ENCODE peak calls at places on chromosomes 12 and 14, in six cellular contexts. H, W, Z, O, F and K are unnamed samples.
A peak's percentile ranks its signal among the peaks of the same experiment; 100 is the strongest.

GRCh38 chr14:29339491-29339890 is 572.9 kb downstream of the FOXG1 start:
- DNase-seq in O (no peak), W (no peak), H (no peak), Z (peak; percentile 32), F (no peak), K (no peak)

GRCh38 chr14:56487090-56487667 is 92.4 kb upstream of the TMEM260 start:
- DNase-seq in W (no peak), F (no peak), H (peak; percentile 47), Z (no peak), O (no peak), K (no peak)

GRCh38 chr12:49764126-49764525 is 22.8 kb downstream of the TMBIM6 start:
- DNase-seq in H (no peak), O (no peak), F (no peak), Z (no peak), W (no peak), K (no peak)

GRCh38 chr12:97134495-97134894 is 227.4 kb downstream of the NEDD1 start:
- DNase-seq in O (no peak), Z (no peak), H (no peak), F (no peak), W (no peak), K (no peak)

GRCh38 chr12:67068204-67068731 is 200.9 kb upstream of the CAND1 start:
- DNase-seq in H (no peak), W (no peak), Z (no peak), F (peak; percentile 71), O (no peak), K (peak; percentile 5)

GRCh38 chr12:64625243-64626077 is 15.2 kb downstream of the RASSF3 start:
- DNase-seq in W (peak; percentile 72), H (peak; percentile 96), Z (peak; percentile 89), F (no peak), O (peak; percentile 85), K (peak; percentile 54)

GRCh38 chr12:49777341-49777740 is 36.0 kb downstream of the TMBIM6 start:
- DNase-seq in H (no peak), F (no peak), Z (no peak), O (no peak), W (no peak), K (no peak)

GRCh38 chr14:80535171-80535570 is 323.9 kb upstream of the DIO2 start:
- DNase-seq in O (no peak), H (no peak), F (no peak), W (no peak), Z (no peak), K (no peak)

GRCh38 chr12:28054583-28054982 is 82.0 kb upstream of the PTHLH start:
- DNase-seq in Z (no peak), F (no peak), O (no peak), H (no peak), W (no peak), K (no peak)
- TF ChIP-seq CTCF in Z (no peak), F (no peak), O (no peak), H (no peak), W (no peak), K (no peak)

GRCh38 chr12:112340983-112341840 is 41.0 kb downstream of the HECTD4 start:
- DNase-seq in W (no peak), Z (no peak), F (no peak), H (no peak), O (no peak), K (no peak)

GRCh38 chr12:112346194-112346593 is 36.0 kb downstream of the HECTD4 start:
- DNase-seq in O (no peak), Z (no peak), W (no peak), F (no peak), H (no peak), K (no peak)

GRCh38 chr12:112342587-112342986 is 39.6 kb downstream of the HECTD4 start:
- DNase-seq in O (no peak), W (no peak), H (no peak), Z (no peak), F (no peak), K (no peak)

GRCh38 chr12:112347521-112347920 is 34.7 kb downstream of the HECTD4 start:
- DNase-seq in H (no peak), O (no peak), Z (peak; percentile 93), F (no peak), W (no peak), K (no peak)

DNA sequence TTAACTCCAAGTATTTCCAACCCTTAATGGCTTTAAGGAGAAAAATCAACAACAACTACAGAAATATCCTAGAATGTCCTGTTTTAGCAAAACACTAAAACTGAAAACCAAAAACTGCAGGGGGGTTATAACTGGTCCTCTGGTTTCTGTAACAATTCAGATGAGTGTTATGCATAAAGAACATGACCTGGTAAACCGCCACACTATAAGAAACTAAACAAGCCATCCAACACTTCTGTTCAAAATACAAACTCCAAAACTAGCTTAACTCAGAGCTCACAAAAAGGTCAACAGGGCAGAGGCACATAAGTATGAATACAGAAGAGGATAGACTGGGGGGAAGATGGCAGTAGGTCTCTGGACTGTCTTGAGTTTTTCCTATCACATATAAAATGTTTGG is 38.0 kb downstream of the HECTD4 start:
- DNase-seq in W (no peak), F (no peak), Z (no peak), O (no peak), H (no peak), K (no peak)
- H3K79me2 ChIP-seq in W (peaks cover 76% of the 10 kb centered on the region), F (no peaks in the 10 kb centered on the region), Z (peaks cover 76% of the 10 kb centered on the region), O (peaks cover 5% of the 10 kb centered on the region), H (peaks cover 14% of the 10 kb centered on the region), K (peaks cover 17% of the 10 kb centered on the region)

DNA sequence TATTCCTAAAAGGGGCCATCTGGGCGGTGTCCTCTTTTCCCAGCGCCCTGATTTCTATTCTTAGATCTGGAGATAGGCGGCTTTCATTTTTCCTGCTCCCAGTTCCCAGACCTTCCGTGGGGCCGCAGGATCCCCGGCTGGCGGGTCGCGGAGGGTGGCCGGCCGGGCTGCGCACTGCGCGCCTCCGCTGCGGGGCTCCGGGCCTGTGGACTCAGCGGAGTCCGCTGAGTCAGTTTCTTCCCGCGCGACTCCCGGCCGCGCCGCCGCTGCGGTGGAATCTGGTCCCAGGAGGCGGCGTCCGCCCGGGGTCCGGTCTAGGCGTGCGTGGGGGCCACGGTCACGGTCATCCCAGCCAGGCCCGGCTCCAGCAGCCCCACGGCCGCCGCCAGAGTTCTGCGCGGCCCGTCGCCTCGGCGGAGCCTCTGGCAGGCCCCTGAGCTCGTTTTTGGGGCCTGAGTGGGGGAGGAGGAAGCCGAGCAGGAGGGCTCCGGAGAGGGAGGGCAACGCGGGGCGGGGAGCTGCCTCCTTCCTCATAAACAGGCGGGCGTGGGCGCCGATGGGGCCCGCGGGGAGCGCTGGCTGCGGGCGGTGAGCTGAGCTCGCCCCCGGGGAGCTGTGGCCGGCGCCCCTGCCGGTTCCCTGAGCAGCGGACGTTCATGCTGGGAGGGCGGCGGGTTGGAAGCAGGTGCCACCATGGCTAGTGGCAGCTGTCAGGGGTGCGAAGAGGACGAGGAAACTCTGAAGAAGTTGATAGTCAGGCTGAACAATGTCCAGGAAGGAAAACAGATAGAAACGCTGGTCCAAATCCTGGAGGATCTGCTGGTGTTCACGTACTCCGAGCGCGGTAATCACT is at the start of gene LRRK2:
- DNase-seq in H (peak; percentile 55), W (peak; percentile 11), O (no peak), Z (peak; percentile 65), F (peak; percentile 62), K (peak; percentile 93)
- TF ChIP-seq CTCF in H (no peak), W (no peak), O (no peak), Z (no peak), F (peak; percentile 12), K (peak; percentile 26)

DNA sequence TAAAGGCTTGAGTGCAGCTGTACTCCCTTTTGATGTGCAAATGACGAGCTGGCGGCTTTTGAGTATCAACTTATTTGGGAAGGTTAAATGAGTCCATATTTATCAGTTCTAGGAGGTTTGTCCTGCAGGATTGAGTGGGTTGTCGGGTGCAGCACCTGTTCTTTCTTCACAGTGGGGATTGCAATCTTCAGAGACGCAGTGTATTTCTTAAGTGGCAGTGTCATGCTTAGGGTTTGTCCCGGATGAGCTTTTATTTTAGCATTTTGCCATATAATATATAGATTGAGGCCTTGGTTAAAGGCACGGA is 1.2 kb downstream of the FUT8 start:
- DNase-seq in H (no peak), O (no peak), Z (no peak), W (no peak), F (no peak), K (peak; percentile 63)
- H3K79me2 ChIP-seq in H (peaks cover 45% of the 10 kb centered on the region), O (peaks cover 18% of the 10 kb centered on the region), Z (peaks cover 60% of the 10 kb centered on the region), W (peaks cover 42% of the 10 kb centered on the region), F (no peaks in the 10 kb centered on the region), K (peaks cover 84% of the 10 kb centered on the region)

GRCh38 chr12:113049976-113050742 is 6.4 kb upstream of the DTX1 start:
- DNase-seq in F (peak; percentile 86), O (peak; percentile 29), H (no peak), W (no peak), Z (no peak), K (peak; percentile 85)
- TF ChIP-seq CTCF in F (peak; percentile 69), O (peak; percentile 63), H (peak; percentile 34), W (peak; percentile 17), Z (no peak), K (peak; percentile 87)

GRCh38 chr12:131196220-131196619 is 242.5 kb downstream of the ADGRD1 start:
- DNase-seq in F (peak; percentile 23), W (no peak), Z (no peak), H (no peak), O (no peak), K (no peak)
- H3K79me2 ChIP-seq in F (no peaks in the 10 kb centered on the region), W (no peaks in the 10 kb centered on the region), Z (no peaks in the 10 kb centered on the region), H (no peaks in the 10 kb centered on the region), O (no peaks in the 10 kb centered on the region), K (no peaks in the 10 kb centered on the region)

DNA sequence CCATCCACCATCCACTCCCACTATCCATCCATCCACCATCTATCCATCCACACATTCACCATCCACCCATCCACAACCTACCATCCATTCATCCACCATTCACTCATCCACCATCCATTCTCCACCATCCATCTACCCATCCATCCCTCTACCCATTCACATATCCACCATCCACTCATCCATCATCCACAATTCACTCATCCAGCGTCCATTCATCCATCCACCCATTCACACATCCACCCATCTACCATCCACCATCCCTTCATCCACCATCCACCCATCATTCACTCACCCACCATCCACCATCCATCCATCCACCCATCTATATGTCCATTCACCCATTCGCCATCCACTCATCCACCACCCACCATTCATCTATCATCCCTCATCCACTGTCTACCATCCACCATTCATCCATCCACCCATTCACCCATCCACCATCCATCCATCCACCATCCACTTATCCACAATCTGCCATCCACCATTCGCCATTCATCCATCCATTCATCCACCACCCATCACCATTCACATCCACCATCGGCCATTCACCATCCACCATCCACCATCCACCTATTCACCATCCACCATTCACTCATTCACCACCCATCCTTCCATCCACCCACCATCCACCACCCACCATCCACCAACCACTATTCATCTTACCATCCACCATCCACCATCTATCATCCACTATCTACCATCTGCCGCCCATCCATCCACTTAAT is 2.0 kb upstream of the AMN start:
- DNase-seq in O (no peak), Z (no peak), W (no peak), F (no peak), H (no peak), K (no peak)
- TF ChIP-seq CTCF in O (no peak), Z (no peak), W (no peak), F (no peak), H (no peak), K (no peak)

GRCh38 chr14:70357557-70357956 is 1.9 kb downstream of the COX16 start:
- DNase-seq in Z (no peak), F (no peak), H (no peak), W (no peak), O (no peak), K (no peak)
- H3K79me2 ChIP-seq in Z (peaks cover 64% of the 10 kb centered on the region), F (peaks cover 28% of the 10 kb centered on the region), H (peaks cover 53% of the 10 kb centered on the region), W (peaks cover 30% of the 10 kb centered on the region), O (peaks cover 62% of the 10 kb centered on the region), K (peaks cover 30% of the 10 kb centered on the region)

GRCh38 chr12:99984271-99985128 is at the start of gene ANKS1B:
- DNase-seq in W (peak; percentile 57), H (peak; percentile 19), O (no peak), F (peak; percentile 79), Z (peak; percentile 49), K (no peak)
- TF ChIP-seq CTCF in W (no peak), H (no peak), O (no peak), F (no peak), Z (no peak), K (no peak)